ENCODE peak calls at places on chromosomes 6 and 20, in nine cellular contexts. One of them, this sample, is unnamed.

GRCh38 chr6:47114460-47114859 is 72.3 kb upstream of the ADGRF1 start:
- DNase-seq in Daoy: no peak
- DNase-seq in vagina: no peak
- DNase-seq in T-cell: no peak
- DNase-seq in BE2C: no peak
- DNase-seq in AG08395: no peak
- DNase-seq in activated gamma-delta T cell treated with anti-CD3 and anti-CD28 coated beads, Interleukin-2, amount 50 U/mL, for 16 hours: no peak
- DNase-seq in SK-MEL-5: no peak
- DNase-seq in NCI-H1105 treated with DMSO at 0.1 percent for 48 hours: no peak
- DNase-seq in this sample: no peak

GRCh38 chr6:26394289-26394688 is 7.8 kb upstream of the BTN3A1 start:
- DNase-seq in AG08395: peak
- DNase-seq in vagina: no peak
- DNase-seq in activated gamma-delta T cell treated with anti-CD3 and anti-CD28 coated beads, Interleukin-2, amount 50 U/mL, for 16 hours: no peak
- DNase-seq in Daoy: peak
- DNase-seq in NCI-H1105 treated with DMSO at 0.1 percent for 48 hours: peak
- DNase-seq in T-cell: no peak
- DNase-seq in SK-MEL-5: no peak
- DNase-seq in BE2C: no peak
- DNase-seq in this sample: no peak

GRCh38 chr20:48681882-48682426 is 145.8 kb downstream of the PREX1 start:
- DNase-seq in NCI-H1105 treated with DMSO at 0.1 percent for 48 hours: no peak
- DNase-seq in SK-MEL-5: no peak
- DNase-seq in AG08395: no peak
- DNase-seq in T-cell: no peak
- DNase-seq in activated gamma-delta T cell treated with anti-CD3 and anti-CD28 coated beads, Interleukin-2, amount 50 U/mL, for 16 hours: no peak
- DNase-seq in BE2C: no peak
- DNase-seq in vagina: no peak
- DNase-seq in Daoy: no peak
- DNase-seq in this sample: no peak

GRCh38 chr6:21193790-21194189 is 399.8 kb upstream of the SOX4 start:
- DNase-seq in vagina: no peak
- DNase-seq in Daoy: no peak
- DNase-seq in activated gamma-delta T cell treated with anti-CD3 and anti-CD28 coated beads, Interleukin-2, amount 50 U/mL, for 16 hours: no peak
- DNase-seq in T-cell: no peak
- DNase-seq in AG08395: no peak
- DNase-seq in NCI-H1105 treated with DMSO at 0.1 percent for 48 hours: no peak
- DNase-seq in BE2C: no peak
- DNase-seq in SK-MEL-5: no peak
- DNase-seq in this sample: no peak

GRCh38 chr20:51876511-51876910 is 74.2 kb upstream of the SALL4 start:
- DNase-seq in AG08395: no peak
- DNase-seq in vagina: no peak
- DNase-seq in Daoy: no peak
- DNase-seq in activated gamma-delta T cell treated with anti-CD3 and anti-CD28 coated beads, Interleukin-2, amount 50 U/mL, for 16 hours: no peak
- DNase-seq in SK-MEL-5: no peak
- DNase-seq in BE2C: no peak
- DNase-seq in T-cell: no peak
- DNase-seq in NCI-H1105 treated with DMSO at 0.1 percent for 48 hours: no peak
- DNase-seq in this sample: no peak

GRCh38 chr20:57399587-57400261 is 8.5 kb downstream of the RBM38 start:
- DNase-seq in BE2C: no peak
- DNase-seq in NCI-H1105 treated with DMSO at 0.1 percent for 48 hours: no peak
- DNase-seq in vagina: no peak
- DNase-seq in SK-MEL-5: no peak
- DNase-seq in Daoy: peak
- DNase-seq in AG08395: peak
- DNase-seq in activated gamma-delta T cell treated with anti-CD3 and anti-CD28 coated beads, Interleukin-2, amount 50 U/mL, for 16 hours: no peak
- DNase-seq in T-cell: no peak
- DNase-seq in this sample: no peak

GRCh38 chr6:71012871-71013456 is 56.1 kb upstream of the B3GAT2 start:
- DNase-seq in NCI-H1105 treated with DMSO at 0.1 percent for 48 hours: peak
- DNase-seq in AG08395: peak
- DNase-seq in activated gamma-delta T cell treated with anti-CD3 and anti-CD28 coated beads, Interleukin-2, amount 50 U/mL, for 16 hours: no peak
- DNase-seq in Daoy: peak
- DNase-seq in vagina: no peak
- DNase-seq in BE2C: peak
- DNase-seq in T-cell: no peak
- DNase-seq in SK-MEL-5: peak
- DNase-seq in this sample: peak

GRCh38 chr20:54000914-54001313 is 69.5 kb downstream of the BCAS1 start:
- DNase-seq in T-cell: no peak
- DNase-seq in Daoy: no peak
- DNase-seq in AG08395: no peak
- DNase-seq in SK-MEL-5: no peak
- DNase-seq in NCI-H1105 treated with DMSO at 0.1 percent for 48 hours: no peak
- DNase-seq in activated gamma-delta T cell treated with anti-CD3 and anti-CD28 coated beads, Interleukin-2, amount 50 U/mL, for 16 hours: no peak
- DNase-seq in vagina: no peak
- DNase-seq in BE2C: no peak
- DNase-seq in this sample: no peak

GRCh38 chr20:3000852-3001523 is 42.4 kb upstream of the GNRH2 start:
- DNase-seq in Daoy: peak
- DNase-seq in SK-MEL-5: peak
- DNase-seq in T-cell: no peak
- DNase-seq in AG08395: peak
- DNase-seq in vagina: no peak
- DNase-seq in NCI-H1105 treated with DMSO at 0.1 percent for 48 hours: peak
- DNase-seq in BE2C: no peak
- DNase-seq in activated gamma-delta T cell treated with anti-CD3 and anti-CD28 coated beads, Interleukin-2, amount 50 U/mL, for 16 hours: no peak
- DNase-seq in this sample: peak

GRCh38 chr6:150025201-150025917 is at the start of gene RAET1L:
- DNase-seq in NCI-H1105 treated with DMSO at 0.1 percent for 48 hours: no peak
- DNase-seq in activated gamma-delta T cell treated with anti-CD3 and anti-CD28 coated beads, Interleukin-2, amount 50 U/mL, for 16 hours: no peak
- DNase-seq in BE2C: no peak
- DNase-seq in Daoy: peak
- DNase-seq in T-cell: no peak
- DNase-seq in SK-MEL-5: no peak
- DNase-seq in AG08395: peak
- DNase-seq in vagina: no peak
- DNase-seq in this sample: no peak

GRCh38 chr20:15227102-15227501 is 889.7 kb upstream of the FLRT3 start:
- DNase-seq in vagina: no peak
- DNase-seq in T-cell: no peak
- DNase-seq in Daoy: no peak
- DNase-seq in SK-MEL-5: no peak
- DNase-seq in AG08395: no peak
- DNase-seq in activated gamma-delta T cell treated with anti-CD3 and anti-CD28 coated beads, Interleukin-2, amount 50 U/mL, for 16 hours: no peak
- DNase-seq in NCI-H1105 treated with DMSO at 0.1 percent for 48 hours: no peak
- DNase-seq in BE2C: no peak
- DNase-seq in this sample: no peak

GRCh38 chr6:117481926-117482239 is 591 bp upstream of the DCBLD1 start:
- DNase-seq in AG08395: no peak
- DNase-seq in Daoy: no peak
- DNase-seq in SK-MEL-5: no peak
- DNase-seq in NCI-H1105 treated with DMSO at 0.1 percent for 48 hours: peak
- DNase-seq in vagina: no peak
- DNase-seq in T-cell: no peak
- DNase-seq in BE2C: no peak
- DNase-seq in activated gamma-delta T cell treated with anti-CD3 and anti-CD28 coated beads, Interleukin-2, amount 50 U/mL, for 16 hours: no peak
- DNase-seq in this sample: no peak

GRCh38 chr6:133699986-133700385 is 188.9 kb upstream of the TCF21 start:
- DNase-seq in BE2C: no peak
- DNase-seq in NCI-H1105 treated with DMSO at 0.1 percent for 48 hours: no peak
- DNase-seq in Daoy: no peak
- DNase-seq in vagina: no peak
- DNase-seq in activated gamma-delta T cell treated with anti-CD3 and anti-CD28 coated beads, Interleukin-2, amount 50 U/mL, for 16 hours: no peak
- DNase-seq in T-cell: no peak
- DNase-seq in SK-MEL-5: no peak
- DNase-seq in AG08395: no peak
- DNase-seq in this sample: no peak

GRCh38 chr6:87660226-87660886 is 41.7 kb downstream of the AKIRIN2 start:
- DNase-seq in Daoy: peak
- DNase-seq in NCI-H1105 treated with DMSO at 0.1 percent for 48 hours: no peak
- DNase-seq in BE2C: no peak
- DNase-seq in activated gamma-delta T cell treated with anti-CD3 and anti-CD28 coated beads, Interleukin-2, amount 50 U/mL, for 16 hours: no peak
- DNase-seq in AG08395: peak
- DNase-seq in SK-MEL-5: no peak
- DNase-seq in T-cell: no peak
- DNase-seq in vagina: no peak
- DNase-seq in this sample: no peak

GRCh38 chr6:112202639-112203341 is 51.6 kb downstream of the LAMA4 start:
- DNase-seq in SK-MEL-5: no peak
- DNase-seq in activated gamma-delta T cell treated with anti-CD3 and anti-CD28 coated beads, Interleukin-2, amount 50 U/mL, for 16 hours: no peak
- DNase-seq in vagina: no peak
- DNase-seq in BE2C: peak
- DNase-seq in AG08395: no peak
- DNase-seq in Daoy: peak
- DNase-seq in T-cell: no peak
- DNase-seq in NCI-H1105 treated with DMSO at 0.1 percent for 48 hours: no peak
- DNase-seq in this sample: no peak

GRCh38 chr6:166611631-166612030 is 15.4 kb downstream of the RPS6KA2 start:
- DNase-seq in BE2C: no peak
- DNase-seq in SK-MEL-5: no peak
- DNase-seq in AG08395: no peak
- DNase-seq in NCI-H1105 treated with DMSO at 0.1 percent for 48 hours: no peak
- DNase-seq in vagina: peak
- DNase-seq in T-cell: no peak
- DNase-seq in Daoy: no peak
- DNase-seq in activated gamma-delta T cell treated with anti-CD3 and anti-CD28 coated beads, Interleukin-2, amount 50 U/mL, for 16 hours: no peak
- DNase-seq in this sample: no peak

GRCh38 chr6:105363100-105363754 is 39.7 kb downstream of the PREP start:
- DNase-seq in activated gamma-delta T cell treated with anti-CD3 and anti-CD28 coated beads, Interleukin-2, amount 50 U/mL, for 16 hours: no peak
- DNase-seq in T-cell: no peak
- DNase-seq in SK-MEL-5: peak
- DNase-seq in NCI-H1105 treated with DMSO at 0.1 percent for 48 hours: peak
- DNase-seq in AG08395: peak
- DNase-seq in BE2C: peak
- DNase-seq in vagina: no peak
- DNase-seq in Daoy: no peak
- DNase-seq in this sample: no peak

GRCh38 chr20:23435675-23436539 is 3.6 kb upstream of the CSTL1 start:
- DNase-seq in NCI-H1105 treated with DMSO at 0.1 percent for 48 hours: peak
- DNase-seq in vagina: peak
- DNase-seq in BE2C: peak
- DNase-seq in SK-MEL-5: no peak
- DNase-seq in Daoy: no peak
- DNase-seq in T-cell: no peak
- DNase-seq in AG08395: no peak
- DNase-seq in activated gamma-delta T cell treated with anti-CD3 and anti-CD28 coated beads, Interleukin-2, amount 50 U/mL, for 16 hours: no peak
- DNase-seq in this sample: peak